ENCODE peak calls at places on chromosome 21, in five cellular contexts. O is H7, L is RWPE1, H is ovary, B is mucosa of gallbladder. C is an unnamed sample.

GRCh38 chr21:45802956-45803612 is 159.6 kb downstream of the PCBP3 start:
- DNase-seq in O (no peak), L (no peak), H (no peak), B (no peak), C (no peak)

GRCh38 chr21:15514073-15514946 is 215.5 kb upstream of the USP25 start:
- DNase-seq in O (no peak), L (no peak), H (no peak), B (peak), C (no peak)

GRCh38 chr21:25859264-25859931 is 124.6 kb downstream of the GABPA start:
- DNase-seq in O (no peak), L (no peak), H (no peak), B (no peak), C (no peak)

GRCh38 chr21:36132691-36133090 is 2.2 kb upstream of the CBR3 start:
- DNase-seq in O (no peak), L (no peak), H (no peak), B (peak), C (no peak)

GRCh38 chr21:42365770-42366169 is 565 bp downstream of the TFF1 start:
- DNase-seq in O (no peak), L (no peak), H (no peak), B (no peak), C (no peak)

GRCh38 chr21:31732891-31733520 is 1.1 kb upstream of the SCAF4 start:
- DNase-seq in O (peak), L (peak), H (no peak), B (no peak), C (peak)

GRCh38 chr21:36260030-36260787 is 59.8 kb upstream of the MORC3 start:
- DNase-seq in O (peak), L (peak), H (peak), B (peak), C (peak)

GRCh38 chr21:41368361-41369104 is 6.7 kb downstream of the MX2 start:
- DNase-seq in O (no peak), L (no peak), H (no peak), B (no peak), C (no peak)

GRCh38 chr21:36297938-36298572 is 21.9 kb upstream of the MORC3 start:
- DNase-seq in O (no peak), L (peak), H (no peak), B (peak), C (no peak)

GRCh38 chr21:31363720-31364119 is 19.7 kb upstream of the TIAM1 start:
- DNase-seq in O (no peak), L (no peak), H (no peak), B (no peak), C (no peak)

GRCh38 chr21:28641731-28642130 is 350.9 kb downstream of the LTN1 start:
- DNase-seq in O (no peak), L (no peak), H (no peak), B (no peak), C (no peak)

GRCh38 chr21:45505416-45506021 is 36.7 kb downstream of the SLC19A1 start:
- DNase-seq in O (no peak), L (no peak), H (peak), B (no peak), C (no peak)

GRCh38 chr21:16422702-16423101 is 692.9 kb downstream of the USP25 start:
- DNase-seq in O (no peak), L (no peak), H (no peak), B (no peak), C (no peak)

GRCh38 chr21:21415741-21416140 is 417.5 kb downstream of the NCAM2 start:
- DNase-seq in O (no peak), L (no peak), H (no peak), B (no peak), C (no peak)

GRCh38 chr21:43276811-43277210 is 108.0 kb downstream of the CRYAA start:
- DNase-seq in O (peak), L (no peak), H (no peak), B (no peak), C (no peak)

GRCh38 chr21:40386301-40386911 is 460.6 kb downstream of the DSCAM start:
- DNase-seq in O (peak), L (peak), H (no peak), B (peak), C (peak)

GRCh38 chr21:43800124-43800523 is 10.7 kb downstream of the RRP1 start:
- DNase-seq in O (peak), L (no peak), H (no peak), B (no peak), C (no peak)

GRCh38 chr21:16186742-16187141 is 457.0 kb downstream of the USP25 start:
- DNase-seq in O (no peak), L (no peak), H (no peak), B (no peak), C (no peak)

GRCh38 chr21:35265170-35265877 is 216.2 kb upstream of the RUNX1 start:
- DNase-seq in O (no peak), L (peak), H (no peak), B (no peak), C (no peak)

GRCh38 chr21:45987121-45987711 is 5.6 kb downstream of the COL6A1 start:
- DNase-seq in O (peak), L (no peak), H (peak), B (no peak), C (no peak)

GRCh38 chr21:41045534-41046268 is 122.3 kb upstream of the BACE2 start:
- DNase-seq in O (peak), L (no peak), H (no peak), B (no peak), C (peak)

GRCh38 chr21:45982256-45982757 is 737 bp downstream of the COL6A1 start:
- DNase-seq in O (peak), L (no peak), H (no peak), B (no peak), C (no peak)

C was measured in GM23338.